ENCODE peak calls at places on chromosomes 12 and 14, in four cellular contexts. V is GM12878, W is H1, Z is HepG2. U is an unnamed sample.

GRCh38 chr14:104892517-104893434 is 27.7 kb downstream of the CEP170B start:
- DNase-seq in V (no peak), W (peak; percentile 48), Z (no peak), U (no peak)

GRCh38 chr14:98906123-98906995 is 365.6 kb downstream of the BCL11B start:
- DNase-seq in V (no peak), W (no peak), Z (peak; percentile 3), U (no peak)

GRCh38 chr12:68446896-68447806 is 115.0 kb upstream of the MDM1 start:
- DNase-seq in V (no peak), W (no peak), Z (no peak), U (peak; percentile 80)

GRCh38 chr12:112029326-112029725 is 16.1 kb downstream of the ERP29 start:
- DNase-seq in V (no peak), W (no peak), Z (no peak), U (no peak)

GRCh38 chr14:70027785-70028428 is 148.7 kb downstream of the SMOC1 start:
- DNase-seq in V (no peak), W (peak; percentile 99), Z (peak; percentile 43), U (peak; percentile 49)

GRCh38 chr12:88006351-88006750 is 22.9 kb downstream of the C12orf50 start:
- DNase-seq in V (no peak), W (no peak), Z (no peak), U (no peak)

GRCh38 chr14:70086685-70087379 is 101.9 kb downstream of the SLC8A3 start:
- DNase-seq in V (no peak), W (no peak), Z (peak; percentile 14), U (peak; percentile 9)

GRCh38 chr12:74515849-74516248 is 21.8 kb upstream of the ATXN7L3B start:
- DNase-seq in V (no peak), W (no peak), Z (no peak), U (no peak)

GRCh38 chr12:40086471-40086870 is 19.4 kb downstream of the SLC2A13 start:
- DNase-seq in V (no peak), W (no peak), Z (no peak), U (no peak)

GRCh38 chr12:2960432-2960956 is 1.3 kb downstream of the TEAD4 start:
- DNase-seq in V (no peak), W (peak; percentile 57), Z (peak; percentile 34), U (no peak)

GRCh38 chr14:91872517-91873470 is 5.5 kb upstream of the TC2N start:
- DNase-seq in V (no peak), W (no peak), Z (no peak), U (no peak)

GRCh38 chr14:26204362-26204953 is 393.4 kb downstream of the NOVA1 start:
- DNase-seq in V (no peak), W (no peak), Z (no peak), U (no peak)

GRCh38 chr14:72420749-72421452 is 473.0 kb downstream of the DPF3 start:
- DNase-seq in V (peak; percentile 49), W (peak; percentile 99), Z (peak; percentile 20), U (peak; percentile 61)

GRCh38 chr14:72416081-72416849 is 477.6 kb downstream of the DPF3 start:
- DNase-seq in V (no peak), W (no peak), Z (no peak), U (no peak)

GRCh38 chr14:72419226-72419625 is 474.7 kb downstream of the DPF3 start:
- DNase-seq in V (no peak), W (no peak), Z (no peak), U (no peak)

DNA sequence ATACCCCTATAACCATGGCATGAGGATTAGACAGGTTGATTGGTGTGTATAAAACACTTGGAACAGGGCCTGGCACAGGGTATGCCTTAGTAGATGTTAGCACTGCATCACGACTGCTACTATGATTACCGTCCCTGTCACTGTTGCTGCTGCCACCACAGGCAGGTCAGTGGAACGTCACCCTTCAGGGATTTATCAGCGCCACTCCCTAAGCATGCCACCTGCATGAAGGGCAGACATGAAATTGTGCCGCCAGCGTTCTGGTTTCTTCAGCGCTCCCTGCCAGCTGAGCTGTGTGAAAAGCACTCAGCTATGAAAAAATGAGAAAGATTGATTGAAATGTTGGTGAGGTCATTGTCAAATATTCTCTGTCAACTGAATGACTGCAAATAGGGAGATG is 477.0 kb downstream of the DPF3 start:
- DNase-seq in V (peak; percentile 12), W (no peak), Z (peak; percentile 7), U (no peak)
- TF ChIP-seq ZNF274 in V (no peak), W (no peak), Z (no peak), U (no peak)

GRCh38 chr12:102528111-102528510 is 47.7 kb upstream of the IGF1 start:
- DNase-seq in V (no peak), W (no peak), Z (no peak), U (no peak)
- TF ChIP-seq SUZ12 in V (no peak), W (no peak), Z (no peak), U (no peak)

DNA sequence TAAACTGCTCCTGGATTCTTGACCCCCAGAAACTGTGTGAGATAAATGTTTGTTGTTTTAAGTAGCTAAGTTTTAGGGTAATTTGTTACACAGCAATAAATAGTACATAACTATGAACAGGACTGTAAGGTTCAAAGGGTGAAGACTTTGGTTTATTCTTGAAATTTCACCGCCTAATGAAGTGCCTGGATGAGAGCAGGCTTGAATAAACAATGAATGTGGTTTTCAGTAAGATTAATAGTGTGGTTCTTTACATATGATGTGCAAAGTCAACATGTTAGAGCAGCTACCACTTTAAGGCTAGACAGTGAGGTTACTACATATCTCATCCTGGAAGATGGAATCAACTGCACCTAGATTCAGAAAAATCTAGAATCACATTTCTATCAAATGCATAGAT is 145.2 kb upstream of the BTG1 start:
- DNase-seq in V (no peak), W (no peak), Z (no peak), U (no peak)
- TF ChIP-seq ZNF274 in V (no peak), W (no peak), Z (no peak), U (no peak)

GRCh38 chr12:1502441-1502785 is 92.0 kb downstream of the FBXL14 start:
- DNase-seq in V (no peak), W (no peak), Z (no peak), U (no peak)
- TF ChIP-seq SUZ12 in V (no peak), W (no peak), Z (no peak), U (no peak)

U was measured in NT2/D1.